ENCODE peak calls at places on chromosome 1, in ten cellular contexts. One of them, this sample, is unnamed.

GRCh38 chr1:59052194-59052593 is 244.7 kb upstream of the FGGY start:
- DNase-seq in SW480: no peak
- DNase-seq in AG09319: no peak
- DNase-seq in C1 segment of cervical spinal cord: no peak
- DNase-seq in NCI-H345: no peak
- DNase-seq in stimulated activated CD4-positive, alpha-beta T cell treated with anti-CD3 and anti-CD28 coated beads, Interleukin-12 subunit alpha, Interleukin-12 subunit beta, amount 100 ng/mL, for 4 hours: no peak
- DNase-seq in GDM1: no peak
- DNase-seq in CD8-positive, alpha-beta T cell: no peak
- DNase-seq in memory B cell: no peak
- DNase-seq in CD8-positive, alpha-beta memory T cell: no peak
- DNase-seq in this sample: no peak

GRCh38 chr1:180153032-180153431 is 1.6 kb upstream of the QSOX1 start:
- DNase-seq in SW480: no peak
- DNase-seq in AG09319: no peak
- DNase-seq in C1 segment of cervical spinal cord: no peak
- DNase-seq in NCI-H345: no peak
- DNase-seq in stimulated activated CD4-positive, alpha-beta T cell treated with anti-CD3 and anti-CD28 coated beads, Interleukin-12 subunit alpha, Interleukin-12 subunit beta, amount 100 ng/mL, for 4 hours: no peak
- DNase-seq in GDM1: no peak
- DNase-seq in CD8-positive, alpha-beta T cell: no peak
- DNase-seq in memory B cell: no peak
- DNase-seq in CD8-positive, alpha-beta memory T cell: no peak
- DNase-seq in this sample: no peak

GRCh38 chr1:156860113-156860638 is 489 bp upstream of the NTRK1 start:
- DNase-seq in SW480: peak
- DNase-seq in AG09319: no peak
- DNase-seq in C1 segment of cervical spinal cord: peak
- DNase-seq in NCI-H345: peak
- DNase-seq in stimulated activated CD4-positive, alpha-beta T cell treated with anti-CD3 and anti-CD28 coated beads, Interleukin-12 subunit alpha, Interleukin-12 subunit beta, amount 100 ng/mL, for 4 hours: peak
- DNase-seq in GDM1: peak
- DNase-seq in CD8-positive, alpha-beta T cell: peak
- DNase-seq in memory B cell: peak
- DNase-seq in CD8-positive, alpha-beta memory T cell: peak
- DNase-seq in this sample: peak

GRCh38 chr1:100626397-100626796 is 88.5 kb downstream of the GPR88 start:
- DNase-seq in SW480: no peak
- DNase-seq in AG09319: no peak
- DNase-seq in C1 segment of cervical spinal cord: no peak
- DNase-seq in NCI-H345: no peak
- DNase-seq in stimulated activated CD4-positive, alpha-beta T cell treated with anti-CD3 and anti-CD28 coated beads, Interleukin-12 subunit alpha, Interleukin-12 subunit beta, amount 100 ng/mL, for 4 hours: no peak
- DNase-seq in GDM1: no peak
- DNase-seq in CD8-positive, alpha-beta T cell: no peak
- DNase-seq in memory B cell: no peak
- DNase-seq in CD8-positive, alpha-beta memory T cell: no peak
- DNase-seq in this sample: no peak

GRCh38 chr1:96080925-96081324 is 640.7 kb upstream of the PTBP2 start:
- DNase-seq in SW480: no peak
- DNase-seq in AG09319: no peak
- DNase-seq in C1 segment of cervical spinal cord: no peak
- DNase-seq in NCI-H345: no peak
- DNase-seq in stimulated activated CD4-positive, alpha-beta T cell treated with anti-CD3 and anti-CD28 coated beads, Interleukin-12 subunit alpha, Interleukin-12 subunit beta, amount 100 ng/mL, for 4 hours: no peak
- DNase-seq in GDM1: no peak
- DNase-seq in CD8-positive, alpha-beta T cell: no peak
- DNase-seq in memory B cell: no peak
- DNase-seq in CD8-positive, alpha-beta memory T cell: no peak
- DNase-seq in this sample: no peak

GRCh38 chr1:68104155-68104554 is 53.7 kb upstream of the DIRAS3 start:
- DNase-seq in SW480: no peak
- DNase-seq in AG09319: no peak
- DNase-seq in C1 segment of cervical spinal cord: no peak
- DNase-seq in NCI-H345: no peak
- DNase-seq in stimulated activated CD4-positive, alpha-beta T cell treated with anti-CD3 and anti-CD28 coated beads, Interleukin-12 subunit alpha, Interleukin-12 subunit beta, amount 100 ng/mL, for 4 hours: no peak
- DNase-seq in GDM1: no peak
- DNase-seq in CD8-positive, alpha-beta T cell: no peak
- DNase-seq in memory B cell: no peak
- DNase-seq in CD8-positive, alpha-beta memory T cell: no peak
- DNase-seq in this sample: no peak

GRCh38 chr1:108685524-108685923 is 6.6 kb upstream of the PRPF38B start:
- DNase-seq in SW480: no peak
- DNase-seq in AG09319: no peak
- DNase-seq in C1 segment of cervical spinal cord: no peak
- DNase-seq in NCI-H345: no peak
- DNase-seq in stimulated activated CD4-positive, alpha-beta T cell treated with anti-CD3 and anti-CD28 coated beads, Interleukin-12 subunit alpha, Interleukin-12 subunit beta, amount 100 ng/mL, for 4 hours: no peak
- DNase-seq in GDM1: no peak
- DNase-seq in CD8-positive, alpha-beta T cell: no peak
- DNase-seq in memory B cell: no peak
- DNase-seq in CD8-positive, alpha-beta memory T cell: no peak
- DNase-seq in this sample: no peak

GRCh38 chr1:214321686-214322453 is 40.9 kb downstream of the SMYD2 start:
- DNase-seq in SW480: no peak
- DNase-seq in AG09319: no peak
- DNase-seq in C1 segment of cervical spinal cord: no peak
- DNase-seq in NCI-H345: no peak
- DNase-seq in stimulated activated CD4-positive, alpha-beta T cell treated with anti-CD3 and anti-CD28 coated beads, Interleukin-12 subunit alpha, Interleukin-12 subunit beta, amount 100 ng/mL, for 4 hours: no peak
- DNase-seq in GDM1: no peak
- DNase-seq in CD8-positive, alpha-beta T cell: no peak
- DNase-seq in memory B cell: no peak
- DNase-seq in CD8-positive, alpha-beta memory T cell: no peak
- DNase-seq in this sample: no peak

GRCh38 chr1:3695326-3696217 is 43.3 kb downstream of the TP73 start:
- DNase-seq in SW480: no peak
- DNase-seq in AG09319: no peak
- DNase-seq in C1 segment of cervical spinal cord: no peak
- DNase-seq in NCI-H345: peak
- DNase-seq in stimulated activated CD4-positive, alpha-beta T cell treated with anti-CD3 and anti-CD28 coated beads, Interleukin-12 subunit alpha, Interleukin-12 subunit beta, amount 100 ng/mL, for 4 hours: peak
- DNase-seq in GDM1: no peak
- DNase-seq in CD8-positive, alpha-beta T cell: peak
- DNase-seq in memory B cell: peak
- DNase-seq in CD8-positive, alpha-beta memory T cell: no peak
- DNase-seq in this sample: peak

This sample was measured in activated T-cell treated with anti-CD3 and anti-CD28 coated beads for 24 hours.